ENCODE peak calls at places on chromosomes 11 and 22, in eight cellular contexts. U is PC-3, J is psoas muscle, Q is H1, C is kidney, O is K562, B is GM23338, Y is body of pancreas. L is an unnamed sample.

GRCh38 chr11:88623536-88623935 is 286.0 kb upstream of the CTSC start:
- DNase-seq in U (no peak), J (no peak), Q (no peak), C (no peak), O (no peak), B (no peak), Y (no peak), L (no peak)

GRCh38 chr22:29692327-29692640 is 27.5 kb upstream of the CABP7 start:
- DNase-seq in U (no peak), J (no peak), Q (no peak), C (no peak), O (no peak), B (no peak), Y (no peak), L (no peak)

GRCh38 chr11:2859706-2860037 is 25.9 kb downstream of the CDKN1C start:
- DNase-seq in U (no peak), J (no peak), Q (no peak), C (no peak), O (no peak), B (no peak), Y (no peak), L (no peak)

GRCh38 chr11:15073361-15074205 is at the start of gene CALCB:
- DNase-seq in U (no peak), J (no peak), Q (no peak), C (peak; percentile 82), O (no peak), B (peak; percentile 74), Y (peak; percentile 42), L (no peak)

GRCh38 chr11:102703826-102704493 is 1.6 kb downstream of the MMP27 start:
- DNase-seq in U (no peak), J (no peak), Q (no peak), C (no peak), O (no peak), B (no peak), Y (no peak), L (no peak)

GRCh38 chr11:76765863-76766350 is 17.2 kb upstream of the TSKU start:
- DNase-seq in U (no peak), J (no peak), Q (no peak), C (no peak), O (no peak), B (no peak), Y (no peak), L (no peak)

GRCh38 chr11:1880746-1881441 is 10.8 kb downstream of the PRR33 start:
- DNase-seq in U (no peak), J (no peak), Q (no peak), C (no peak), O (no peak), B (no peak), Y (no peak), L (peak; percentile 73)

GRCh38 chr11:128852327-128853023 is 14.6 kb downstream of the KCNJ1 start:
- DNase-seq in U (no peak), J (no peak), Q (no peak), C (peak; percentile 86), O (no peak), B (no peak), Y (peak; percentile 79), L (peak; percentile 58)

GRCh38 chr11:19679952-19680823 is 32.4 kb upstream of the NAV2 start:
- DNase-seq in U (peak; percentile 97), J (peak; percentile 91), Q (peak; percentile 39), C (peak; percentile 97), O (no peak), B (peak; percentile 59), Y (peak; percentile 47), L (peak; percentile 96)

GRCh38 chr22:38609371-38609770 is 39.4 kb upstream of the DMC1 start:
- DNase-seq in U (no peak), J (no peak), Q (no peak), C (no peak), O (no peak), B (no peak), Y (no peak), L (no peak)

GRCh38 chr11:66744485-66745355 is 15.7 kb upstream of the SPTBN2 start:
- DNase-seq in U (peak; percentile 94), J (peak; percentile 85), Q (no peak), C (peak; percentile 93), O (peak; percentile 99), B (peak; percentile 78), Y (peak; percentile 83), L (peak; percentile 84)

GRCh38 chr22:31526275-31526674 is 29.9 kb downstream of the SFI1 start:
- DNase-seq in U (no peak), J (no peak), Q (no peak), C (no peak), O (no peak), B (no peak), Y (no peak), L (no peak)

GRCh38 chr11:94149435-94149834 is 20.8 kb downstream of the PANX1 start:
- DNase-seq in U (peak; percentile 79), J (no peak), Q (no peak), C (no peak), O (no peak), B (no peak), Y (no peak), L (no peak)

GRCh38 chr11:116037851-116038250 is 533.6 kb upstream of the CADM1 start:
- DNase-seq in U (no peak), J (no peak), Q (no peak), C (no peak), O (no peak), B (no peak), Y (no peak), L (no peak)

GRCh38 chr11:1514349-1515061 is 27.9 kb upstream of the MOB2 start:
- DNase-seq in U (no peak), J (no peak), Q (no peak), C (peak; percentile 75), O (no peak), B (no peak), Y (no peak), L (no peak)

GRCh38 chr11:46246514-46246913 is 30.9 kb upstream of the CREB3L1 start:
- DNase-seq in U (no peak), J (no peak), Q (no peak), C (no peak), O (no peak), B (no peak), Y (no peak), L (no peak)

GRCh38 chr11:46248270-46249102 is 29.0 kb upstream of the CREB3L1 start:
- DNase-seq in U (peak; percentile 87), J (no peak), Q (no peak), C (no peak), O (peak; percentile 71), B (peak; percentile 76), Y (no peak), L (no peak)

GRCh38 chr11:46249103-46249942 is 28.1 kb upstream of the CREB3L1 start:
- DNase-seq in U (no peak), J (no peak), Q (no peak), C (no peak), O (peak; percentile 42), B (no peak), Y (no peak), L (no peak)

GRCh38 chr11:46247090-46247489 is 30.4 kb upstream of the CREB3L1 start:
- DNase-seq in U (peak; percentile 45), J (peak; percentile 48), Q (no peak), C (no peak), O (no peak), B (no peak), Y (no peak), L (no peak)

GRCh38 chr11:46247664-46248063 is 29.8 kb upstream of the CREB3L1 start:
- DNase-seq in U (peak; percentile 77), J (no peak), Q (no peak), C (no peak), O (peak; percentile 35), B (peak; percentile 94), Y (peak; percentile 84), L (no peak)
- TF ChIP-seq CTCF in U (peak; percentile 75), J (no peak), Q (peak; percentile 77), C (peak; percentile 52), O (peak; percentile 92), B (peak; percentile 87), Y (peak; percentile 91), L (no peak)

DNA sequence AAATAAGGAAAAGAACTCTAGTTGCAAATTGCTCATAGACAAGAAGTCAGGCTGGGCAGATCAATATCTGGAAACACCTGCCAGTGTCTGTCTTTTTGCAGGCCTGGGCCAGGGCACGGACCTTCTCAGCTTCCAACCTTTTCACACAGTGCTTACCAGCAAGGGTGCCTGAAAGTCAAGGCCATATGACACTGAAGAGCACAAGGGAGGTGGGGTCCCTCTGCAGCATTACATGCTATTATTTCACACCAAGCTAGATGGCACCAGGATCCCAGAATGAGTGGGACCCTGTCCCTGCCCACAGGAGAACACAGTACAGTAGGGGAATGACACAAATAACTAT is 5.9 kb upstream of the PEX26 start:
- DNase-seq in U (no peak), J (no peak), Q (no peak), C (no peak), O (no peak), B (no peak), Y (no peak), L (no peak)
- H3K4me3 ChIP-seq in U (no peak overlapping the region), J (no peak overlapping the region), Q (no peak overlapping the region), C (no peak overlapping the region), O (no peak overlapping the region), B (no peak overlapping the region), Y (no peak overlapping the region), L (no peak overlapping the region)

GRCh38 chr22:18032455-18033101 is 8.2 kb upstream of the MICAL3 start:
- DNase-seq in U (peak; percentile 92), J (no peak), Q (no peak), C (no peak), O (no peak), B (no peak), Y (no peak), L (no peak)

GRCh38 chr22:18029686-18030267 is 5.4 kb upstream of the MICAL3 start:
- DNase-seq in U (no peak), J (no peak), Q (no peak), C (no peak), O (no peak), B (no peak), Y (no peak), L (no peak)

GRCh38 chr22:18034076-18034475 is 9.7 kb upstream of the MICAL3 start:
- DNase-seq in U (no peak), J (no peak), Q (no peak), C (no peak), O (no peak), B (no peak), Y (no peak), L (no peak)

GRCh38 chr22:18033204-18033998 is 9.0 kb upstream of the MICAL3 start:
- DNase-seq in U (peak; percentile 17), J (no peak), Q (no peak), C (no peak), O (no peak), B (no peak), Y (no peak), L (no peak)

GRCh38 chr22:18031670-18032454 is 7.5 kb upstream of the MICAL3 start:
- DNase-seq in U (peak; percentile 95), J (peak; percentile 63), Q (no peak), C (peak; percentile 88), O (no peak), B (no peak), Y (peak; percentile 38), L (no peak)
- H3K27ac ChIP-seq in U (peak overlapping the region; percentile 97), J (peak overlapping the region; percentile 79), Q (no peak overlapping the region), C (peak overlapping the region; percentile 5), O (no peak overlapping the region), B (no peak overlapping the region), Y (no peak overlapping the region), L (peak overlapping the region; percentile 59)

GRCh38 chr11:133967599-133968238 is 11.0 kb upstream of the IGSF9B start:
- DNase-seq in U (no peak), J (no peak), Q (no peak), C (no peak), O (no peak), B (no peak), Y (no peak), L (no peak)
- TF ChIP-seq CTCF in U (no peak), J (no peak), Q (no peak), C (no peak), O (no peak), B (no peak), Y (no peak), L (no peak)

L was measured in coronary artery.